ENCODE peak calls at places on chromosomes 6 and 20, in four cellular contexts. N, A, J and K are unnamed samples.

GRCh38 chr6:90938116-90938515 is 351.2 kb upstream of the MAP3K7 start:
- DNase-seq in A (no peak), N (no peak), J (no peak), K (no peak)

GRCh38 chr6:75922226-75922625 is 150.2 kb downstream of the IMPG1 start:
- DNase-seq in N (no peak), J (no peak), A (peak), K (no peak)

GRCh38 chr6:131023834-131024504 is 39.1 kb downstream of the EPB41L2 start:
- DNase-seq in N (no peak), A (peak), J (no peak), K (peak)

GRCh38 chr20:22452442-22453011 is 131.8 kb downstream of the FOXA2 start:
- DNase-seq in N (no peak), J (no peak), A (no peak), K (no peak)

GRCh38 chr6:131629656-131630055 is 1.6 kb upstream of the MED23 start:
- DNase-seq in N (no peak), J (no peak), A (peak), K (no peak)

GRCh38 chr6:122458087-122458486 is 13.5 kb downstream of the SERINC1 start:
- DNase-seq in J (no peak), N (no peak), A (no peak), K (no peak)

GRCh38 chr6:117906905-117907599 is at the start of gene SLC35F1:
- DNase-seq in A (no peak), N (peak), J (peak), K (peak)

GRCh38 chr20:38167851-38168760 is 3.0 kb upstream of the TGM2 start:
- DNase-seq in J (peak), A (peak), N (peak), K (peak)

GRCh38 chr6:138795809-138796469 is at the start of gene ECT2L:
- DNase-seq in J (no peak), A (peak), N (peak), K (no peak)

GRCh38 chr6:149147939-149148718 is 169.4 kb upstream of the TAB2 start:
- DNase-seq in N (no peak), A (no peak), J (no peak), K (no peak)

GRCh38 chr6:34468378-34468892 is 2.6 kb downstream of the PACSIN1 start:
- DNase-seq in J (no peak), N (no peak), A (no peak), K (no peak)

GRCh38 chr20:58603656-58604184 is 47.4 kb upstream of the STX16 start:
- DNase-seq in A (peak), N (no peak), J (no peak), K (no peak)

GRCh38 chr6:45791600-45792168 is 224.0 kb downstream of the CLIC5 start:
- DNase-seq in A (peak), N (no peak), J (no peak), K (peak)

GRCh38 chr6:26142026-26142425 is 54.8 kb downstream of the HFE start:
- DNase-seq in A (no peak), N (no peak), J (no peak), K (no peak)

GRCh38 chr6:113856571-113857564 is at the start of gene MARCKS:
- DNase-seq in A (peak), N (peak), J (peak), K (peak)

GRCh38 chr6:3247255-3248146 is 11.2 kb upstream of the PSMG4 start:
- DNase-seq in N (no peak), J (peak), A (peak), K (peak)

GRCh38 chr6:130525378-130525777 is 159.6 kb downstream of the TMEM200A start:
- DNase-seq in N (no peak), A (no peak), J (no peak), K (no peak)